ENCODE peak calls at places on chromosomes 4 and X, in eight cellular contexts. C is neural progenitor cell, H is Peyer's patch, Y is fibroblast of lung, X is AG09309, S is SK-N-SH, U is heart left ventricle, Q is body of pancreas. D is an unnamed sample.

GRCh38 chrX:40062525-40063193 is 35.1 kb downstream of the BCOR start:
- DNase-seq in C (no peak), H (no peak), Y (peak; percentile 37), X (no peak), S (no peak), U (no peak), Q (no peak), D (no peak)

GRCh38 chr4:89283226-89283974 is 24.2 kb downstream of the GPRIN3 start:
- DNase-seq in C (no peak), H (peak; percentile 70), Y (peak; percentile 39), X (no peak), S (no peak), U (no peak), Q (peak; percentile 15), D (no peak)

GRCh38 chrX:8140986-8141385 is 30.1 kb downstream of the VCX2 start:
- DNase-seq in C (no peak), H (no peak), Y (no peak), X (no peak), S (no peak), U (no peak), Q (no peak), D (no peak)

GRCh38 chr4:3388461-3389185 is 53.1 kb upstream of the HGFAC start:
- DNase-seq in C (no peak), H (no peak), Y (peak; percentile 60), X (peak; percentile 67), S (peak; percentile 39), U (peak; percentile 65), Q (peak; percentile 42), D (peak; percentile 53)

GRCh38 chr4:127309360-127310095 is 323.2 kb upstream of the INTU start:
- DNase-seq in C (no peak), H (no peak), Y (peak; percentile 91), X (no peak), S (no peak), U (no peak), Q (no peak), D (no peak)

GRCh38 chrX:46333550-46333949 is 211.7 kb downstream of the ZNF674 start:
- DNase-seq in C (no peak), H (peak; percentile 51), Y (no peak), X (no peak), S (no peak), U (no peak), Q (no peak), D (no peak)

GRCh38 chr4:177519481-177520270 is 77.4 kb upstream of the AGA start:
- DNase-seq in C (no peak), H (no peak), Y (no peak), X (no peak), S (no peak), U (no peak), Q (no peak), D (no peak)

GRCh38 chr4:105620640-105621323 is 68.4 kb downstream of the ARHGEF38 start:
- DNase-seq in C (no peak), H (no peak), Y (peak; percentile 83), X (no peak), S (no peak), U (peak; percentile 44), Q (peak; percentile 20), D (no peak)

GRCh38 chr4:109315818-109316217 is 13.4 kb upstream of the COL25A1 start:
- DNase-seq in C (no peak), H (no peak), Y (no peak), X (no peak), S (no peak), U (no peak), Q (no peak), D (no peak)

GRCh38 chr4:111952708-111953107 is 192.5 kb upstream of the FAM241A start:
- DNase-seq in C (no peak), H (no peak), Y (no peak), X (no peak), S (no peak), U (no peak), Q (no peak), D (no peak)

GRCh38 chrX:25442501-25442900 is 426.7 kb upstream of the ARX start:
- DNase-seq in C (peak; percentile 15), H (no peak), Y (no peak), X (no peak), S (no peak), U (no peak), Q (no peak), D (no peak)

GRCh38 chr4:17234678-17235077 is 277.2 kb downstream of the QDPR start:
- DNase-seq in C (no peak), H (no peak), Y (no peak), X (no peak), S (no peak), U (no peak), Q (no peak), D (no peak)

GRCh38 chr4:108170729-108171540 is 2.2 kb upstream of the LEF1 start:
- DNase-seq in C (peak; percentile 70), H (no peak), Y (no peak), X (no peak), S (no peak), U (no peak), Q (no peak), D (no peak)

DNA sequence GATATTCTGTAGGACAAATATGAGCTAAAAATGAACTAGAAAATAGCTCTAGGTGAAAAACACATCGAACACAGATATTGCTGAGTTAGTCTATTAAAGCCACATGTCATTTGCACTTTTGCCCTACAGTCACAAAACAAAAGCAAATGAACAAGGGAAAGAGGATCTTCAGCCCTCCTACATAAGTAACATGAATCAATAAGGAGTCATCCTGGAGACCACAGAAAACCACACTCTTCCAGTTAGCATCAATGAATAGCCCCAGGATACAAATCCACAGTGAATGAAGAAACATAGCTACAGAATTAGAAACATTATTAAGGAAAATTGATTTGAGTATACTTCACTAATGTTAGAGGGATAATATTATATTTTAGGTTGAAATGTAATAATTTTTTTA is 311.4 kb downstream of the MAPK10 start:
- DNase-seq in C (no peak), H (no peak), Y (no peak), X (no peak), S (no peak), U (no peak), Q (no peak), D (no peak)
- H3K4me3 ChIP-seq in C (no peak overlapping the region), H (no peak overlapping the region), Y (no peak overlapping the region), X (no peak overlapping the region), S (no peak overlapping the region), U (no peak overlapping the region), Q (no peak overlapping the region), D (no peak overlapping the region)

DNA sequence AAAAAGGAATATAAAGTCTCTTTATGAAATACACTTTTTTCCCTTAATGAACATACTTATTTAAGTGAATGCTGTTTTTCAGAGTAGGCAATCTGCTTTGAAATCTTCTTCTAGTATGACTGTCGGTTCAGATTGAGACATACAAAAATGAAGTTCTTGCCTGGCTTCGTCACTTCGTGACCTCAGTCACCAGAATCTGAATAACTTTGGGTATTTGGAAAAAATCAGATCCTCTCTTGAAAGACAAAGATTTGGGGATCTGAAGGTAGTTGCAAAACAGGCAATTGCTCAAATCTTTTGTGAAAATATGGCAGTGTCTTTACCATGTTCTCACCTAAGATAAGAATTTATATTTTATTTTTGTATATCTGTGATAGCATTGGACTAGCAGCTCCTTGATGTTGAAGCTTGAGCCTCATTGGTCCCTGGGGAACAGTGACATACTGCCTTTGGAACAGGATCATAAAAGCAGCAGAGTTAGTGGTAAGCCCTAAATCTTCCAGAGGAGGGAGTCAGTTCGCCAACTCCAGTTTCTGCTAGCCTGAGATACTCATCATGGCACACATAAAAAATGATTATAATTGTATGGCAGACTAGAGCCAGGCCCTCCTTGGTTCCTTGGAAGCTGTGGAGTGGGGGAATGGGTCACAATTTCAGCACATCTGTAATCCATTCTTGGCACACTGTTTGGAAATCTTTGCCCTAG is 4.9 kb downstream of the ARFIP1 start:
- DNase-seq in C (no peak), H (no peak), Y (peak; percentile 58), X (peak; percentile 67), S (peak; percentile 55), U (no peak), Q (peak; percentile 5), D (no peak)
- H3K4me3 ChIP-seq in C (no peak overlapping the region), H (no peak overlapping the region), Y (no peak overlapping the region), X (no peak overlapping the region), S (no peak overlapping the region), U (no peak overlapping the region), Q (no peak overlapping the region), D (no peak overlapping the region)

GRCh38 chr4:7705062-7705461 is 234.6 kb downstream of the AFAP1 start:
- DNase-seq in C (peak; percentile 44), H (no peak), Y (no peak), X (no peak), S (no peak), U (peak; percentile 40), Q (peak; percentile 20), D (no peak)

GRCh38 chr4:7703669-7704068 is 236.0 kb downstream of the AFAP1 start:
- DNase-seq in C (no peak), H (no peak), Y (no peak), X (no peak), S (no peak), U (peak; percentile 36), Q (no peak), D (no peak)

GRCh38 chr4:7704091-7704490 is 235.6 kb downstream of the AFAP1 start:
- DNase-seq in C (no peak), H (no peak), Y (no peak), X (no peak), S (no peak), U (peak; percentile 53), Q (no peak), D (no peak)

GRCh38 chr4:7705602-7706001 is 234.1 kb downstream of the AFAP1 start:
- DNase-seq in C (no peak), H (no peak), Y (no peak), X (no peak), S (no peak), U (peak; percentile 55), Q (no peak), D (no peak)

DNA sequence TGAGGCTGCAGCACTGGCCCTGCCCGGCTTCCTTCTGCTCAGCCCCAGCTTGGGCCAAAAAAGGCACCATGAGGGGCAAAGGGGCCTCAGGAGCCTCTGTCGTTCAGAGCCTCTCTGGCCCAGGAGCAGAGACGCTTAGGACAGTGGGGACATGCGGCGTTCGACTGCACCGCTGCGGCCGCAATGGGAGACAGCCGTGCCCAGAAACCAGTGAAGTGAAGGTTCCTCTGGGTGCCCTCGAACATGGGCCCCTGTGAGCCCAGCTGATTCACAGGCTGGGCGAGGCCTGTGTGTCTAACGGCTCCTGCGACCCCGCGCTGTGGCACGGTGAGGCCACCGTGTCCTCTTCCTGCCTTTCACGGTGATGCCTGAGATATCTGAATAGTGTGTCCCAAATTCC is 235.0 kb downstream of the AFAP1 start:
- DNase-seq in C (no peak), H (no peak), Y (no peak), X (no peak), S (no peak), U (peak; percentile 48), Q (no peak), D (no peak)
- H3K4me3 ChIP-seq in C (no peak overlapping the region), H (no peak overlapping the region), Y (no peak overlapping the region), X (no peak overlapping the region), S (no peak overlapping the region), U (no peak overlapping the region), Q (no peak overlapping the region), D (no peak overlapping the region)

DNA sequence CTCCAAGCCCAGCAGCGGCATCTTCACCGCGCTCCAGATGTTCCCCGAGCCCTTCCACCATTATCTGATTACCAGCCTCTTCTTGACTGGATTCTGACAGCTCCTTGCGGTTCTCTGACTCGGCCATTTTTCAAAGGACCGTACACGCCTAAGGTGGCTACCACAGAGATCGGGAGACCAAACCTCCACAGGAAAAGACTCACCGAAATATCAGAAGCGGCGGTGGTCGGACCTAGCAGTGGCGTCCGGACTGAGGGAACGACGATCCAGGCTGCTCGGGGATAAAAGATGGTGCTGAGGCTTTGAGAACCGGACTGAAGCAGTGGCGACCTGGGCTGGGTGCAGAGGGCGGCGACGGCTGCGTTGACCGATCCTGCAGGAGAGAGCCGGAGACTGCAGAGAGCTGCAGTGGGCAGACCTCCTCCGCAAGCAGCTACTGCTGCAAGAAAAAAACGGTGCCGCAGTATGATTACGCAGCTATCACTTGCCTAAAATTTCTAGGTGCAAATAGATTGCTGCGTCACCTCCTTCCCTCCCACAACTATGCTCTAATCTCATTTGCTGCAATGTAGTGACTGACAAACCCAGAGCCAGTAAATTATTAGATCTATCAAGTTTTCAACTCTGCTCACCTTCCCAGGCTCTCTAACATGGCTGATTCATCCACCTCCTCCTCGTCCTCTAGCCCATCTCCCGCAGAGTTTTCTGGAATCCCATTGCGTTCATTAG is at the start of gene NAP1L2:
- DNase-seq in C (peak; percentile 61), H (peak; percentile 50), Y (no peak), X (no peak), S (no peak), U (peak; percentile 47), Q (peak; percentile 61), D (no peak)
- H3K4me3 ChIP-seq in C (peak within 1 kb of the TSS; percentile 56), H (peak within 1 kb of the TSS; percentile 30), Y (no peak within 1 kb of the TSS), X (peak within 1 kb of the TSS; percentile 33), S (peak within 1 kb of the TSS; percentile 65), U (peak within 1 kb of the TSS; percentile 12), Q (no peak within 1 kb of the TSS), D (no peak within 1 kb of the TSS)

D was measured in GM12864.